ENCODE peak calls at places on chromosome 4, in five cellular contexts. P is K562, V is BJ, S is heart right ventricle, O is fibroblast of the aortic adventitia. I is an unnamed sample.

GRCh38 chr4:113979157-113979972 is at the start of gene ARSJ:
- DNase-seq in S (peak; percentile 57), V (no peak), O (peak; percentile 90), P (no peak), I (no peak)

GRCh38 chr4:102612824-102613366 is 111.7 kb downstream of the NFKB1 start:
- DNase-seq in S (no peak), P (no peak), O (no peak), V (no peak), I (peak; percentile 72)

GRCh38 chr4:40992472-40993298 is 221.7 kb downstream of the APBB2 start:
- DNase-seq in V (no peak), S (no peak), P (no peak), O (peak; percentile 78), I (no peak)

GRCh38 chr4:126799971-126800722 is 832.6 kb upstream of the INTU start:
- DNase-seq in V (no peak), S (no peak), P (no peak), O (peak; percentile 75), I (no peak)

GRCh38 chr4:184792950-184793555 is 32.7 kb downstream of the ACSL1 start:
- DNase-seq in S (no peak), V (peak; percentile 79), O (peak; percentile 91), P (peak; percentile 45), I (peak; percentile 70)

GRCh38 chr4:185143596-185143969 is 517 bp downstream of the SLC25A4 start:
- DNase-seq in V (no peak), P (no peak), O (peak; percentile 36), S (peak; percentile 72), I (no peak)

GRCh38 chr4:176789955-176790354 is 2.8 kb downstream of the VEGFC start:
- DNase-seq in V (no peak), O (peak; percentile 76), S (no peak), P (peak; percentile 3), I (peak; percentile 25)

GRCh38 chr4:55008166-55009056 is 117.0 kb downstream of the KDR start:
- DNase-seq in V (no peak), O (no peak), S (no peak), P (peak; percentile 26), I (no peak)

GRCh38 chr4:16384496-16384895 is 158.2 kb upstream of the TAPT1 start:
- DNase-seq in S (no peak), V (no peak), O (no peak), P (no peak), I (no peak)

GRCh38 chr4:149264093-149264733 is 551.4 kb downstream of the IQCM start:
- DNase-seq in V (no peak), S (no peak), O (peak; percentile 58), P (peak; percentile 45), I (peak; percentile 32)

GRCh38 chr4:144644368-144645101 is 1.4 kb upstream of the HHIP start:
- DNase-seq in O (peak; percentile 37), V (no peak), P (no peak), S (no peak), I (peak; percentile 49)

GRCh38 chr4:173909294-173909693 is 374.2 kb downstream of the FBXO8 start:
- DNase-seq in S (no peak), V (no peak), P (no peak), O (no peak), I (no peak)

GRCh38 chr4:38846015-38846414 is 10.6 kb downstream of the TLR6 start:
- DNase-seq in S (no peak), O (no peak), V (no peak), P (no peak), I (no peak)

GRCh38 chr4:793941-794621 is 31.8 kb downstream of the CPLX1 start:
- DNase-seq in O (no peak), V (no peak), P (no peak), S (no peak), I (peak; percentile 77)

GRCh38 chr4:41882622-41883347 is 52.4 kb upstream of the TMEM33 start:
- DNase-seq in S (peak; percentile 49), O (peak; percentile 26), P (peak; percentile 54), V (no peak), I (peak; percentile 21)

GRCh38 chr4:110550260-110550659 is 72.6 kb downstream of the PITX2 start:
- DNase-seq in P (no peak), O (peak; percentile 13), S (no peak), V (no peak), I (no peak)

GRCh38 chr4:175827510-175827909 is 15.4 kb upstream of the GPM6A start:
- DNase-seq in P (no peak), V (no peak), O (no peak), S (no peak), I (no peak)

GRCh38 chr4:155612074-155612473 is 54.6 kb upstream of the GUCY1A1 start:
- DNase-seq in O (no peak), P (no peak), V (no peak), S (no peak), I (no peak)

GRCh38 chr4:55933611-55934010 is 15.1 kb upstream of the CEP135 start:
- DNase-seq in S (no peak), P (no peak), O (no peak), V (no peak), I (no peak)

GRCh38 chr4:71009796-71010588 is 16.5 kb downstream of the DCK start:
- DNase-seq in O (peak; percentile 74), S (no peak), P (peak; percentile 62), V (no peak), I (peak; percentile 67)

GRCh38 chr4:141057582-141057981 is 75.7 kb downstream of the RNF150 start:
- DNase-seq in O (no peak), P (no peak), S (no peak), V (no peak), I (no peak)

GRCh38 chr4:99711657-99712056 is 54.0 kb upstream of the C4orf54 start:
- DNase-seq in V (no peak), P (no peak), O (no peak), S (no peak), I (no peak)

GRCh38 chr4:27836505-27836904 is 975.9 kb downstream of the STIM2 start:
- DNase-seq in V (no peak), P (no peak), O (no peak), S (no peak), I (no peak)

GRCh38 chr4:119626943-119627266 is 1.7 kb downstream of the PDE5A start:
- DNase-seq in V (no peak), S (no peak), O (no peak), P (no peak), I (no peak)

GRCh38 chr4:164446516-164446915 is 307.4 kb upstream of the SMIM31 start:
- DNase-seq in V (no peak), P (peak; percentile 11), S (no peak), O (no peak), I (no peak)

GRCh38 chr4:15515106-15515505 is 45.4 kb downstream of the CC2D2A start:
- DNase-seq in P (no peak), S (no peak), O (no peak), V (no peak), I (no peak)

GRCh38 chr4:9592010-9592409 is 147.8 kb downstream of the DEFB131A start:
- DNase-seq in S (no peak), P (no peak), O (no peak), V (no peak), I (no peak)

GRCh38 chr4:151362404-151363164 is 37.2 kb upstream of the SH3D19 start:
- DNase-seq in S (peak; percentile 80), P (peak; percentile 83), O (peak; percentile 87), V (peak; percentile 9), I (peak; percentile 79)

GRCh38 chr4:183349673-183350072 is 27.4 kb upstream of the CLDN24 start:
- DNase-seq in V (peak; percentile 88), O (no peak), S (no peak), P (peak; percentile 29), I (no peak)
- H3K4me3 ChIP-seq in V (peak overlapping the region; percentile 15), O (no peak overlapping the region), S (no peak overlapping the region), P (no peak overlapping the region), I (no peak overlapping the region)

GRCh38 chr4:1794809-1795303 is 1.8 kb downstream of the FGFR3 start:
- DNase-seq in O (no peak), S (no peak), V (no peak), P (no peak), I (no peak)
- H3K4me3 ChIP-seq in O (no peak overlapping the region), S (peak overlapping the region; percentile 32), V (no peak overlapping the region), P (peak overlapping the region; percentile 67), I (no peak overlapping the region)

GRCh38 chr4:26345541-26345940 is 24.7 kb downstream of the RBPJ start:
- DNase-seq in P (no peak), O (no peak), V (no peak), S (no peak), I (no peak)

GRCh38 chr4:26346203-26346620 is 25.4 kb downstream of the RBPJ start:
- DNase-seq in O (peak; percentile 58), V (no peak), P (peak; percentile 83), S (no peak), I (no peak)

GRCh38 chr4:26344901-26345300 is 24.1 kb downstream of the RBPJ start:
- DNase-seq in V (no peak), P (no peak), S (no peak), O (no peak), I (no peak)

GRCh38 chr4:26351685-26352084 is 30.9 kb downstream of the RBPJ start:
- DNase-seq in O (no peak), S (no peak), P (no peak), V (no peak), I (no peak)

GRCh38 chr4:26349496-26349895 is 28.7 kb downstream of the RBPJ start:
- DNase-seq in P (no peak), S (no peak), O (peak; percentile 14), V (no peak), I (no peak)
- H3K4me3 ChIP-seq in P (no peak overlapping the region), S (no peak overlapping the region), O (no peak overlapping the region), V (no peak overlapping the region), I (no peak overlapping the region)

GRCh38 chr4:95546236-95546635 is 2.5 kb downstream of the UNC5C start:
- DNase-seq in V (no peak), S (no peak), O (no peak), P (no peak), I (no peak)

GRCh38 chr4:95546866-95547707 is 1.7 kb downstream of the UNC5C start:
- DNase-seq in P (no peak), S (no peak), O (no peak), V (no peak), I (no peak)

GRCh38 chr4:95544433-95545103 is 4.2 kb downstream of the UNC5C start:
- DNase-seq in V (no peak), O (peak; percentile 28), P (no peak), S (no peak), I (no peak)

GRCh38 chr4:95547708-95548471 is 883 bp downstream of the UNC5C start:
- DNase-seq in P (no peak), O (peak; percentile 33), S (peak; percentile 21), V (no peak), I (no peak)

DNA sequence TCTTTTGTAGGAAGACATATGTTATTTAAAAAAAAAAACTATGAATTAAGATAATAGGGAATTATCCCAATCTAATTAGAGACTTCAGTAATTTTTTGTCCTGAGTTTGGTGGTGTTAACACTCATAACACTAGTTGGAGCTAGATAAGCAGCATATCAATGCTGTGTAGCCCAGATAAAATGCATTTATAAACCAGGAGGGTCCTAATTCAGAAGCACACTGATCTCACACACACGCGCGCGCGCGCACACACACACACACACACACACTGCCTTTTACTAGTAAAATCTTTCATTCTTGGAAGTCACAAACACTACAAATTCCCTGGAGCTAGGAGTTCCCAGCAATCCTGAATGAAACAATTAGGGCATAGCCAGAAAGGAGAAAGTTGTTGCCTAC is 3.2 kb downstream of the UNC5C start:
- DNase-seq in P (no peak), S (no peak), O (no peak), V (no peak), I (no peak)
- H3K4me3 ChIP-seq in P (no peak overlapping the region), S (peak overlapping the region; percentile 70), O (no peak overlapping the region), V (no peak overlapping the region), I (no peak overlapping the region)

DNA sequence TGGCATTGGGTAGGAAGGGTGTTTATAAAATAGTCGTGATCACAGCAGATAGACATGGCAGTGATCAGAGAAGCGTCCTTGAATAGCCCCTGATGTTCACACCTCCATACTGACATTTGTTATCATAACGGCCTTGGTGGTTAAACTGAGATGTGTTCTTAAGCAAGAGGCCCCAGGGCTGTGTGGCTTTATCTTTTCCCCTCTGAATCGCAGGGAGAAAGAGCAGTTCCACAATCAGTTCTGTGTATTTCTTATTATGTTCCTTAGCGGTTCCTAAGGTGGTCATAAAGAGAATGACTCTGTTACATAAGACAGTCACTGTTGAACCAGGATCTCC is 52.8 kb upstream of the CBR4 start:
- DNase-seq in P (no peak), S (no peak), O (peak; percentile 52), V (no peak), I (no peak)
- H3K4me3 ChIP-seq in P (no peak overlapping the region), S (no peak overlapping the region), O (no peak overlapping the region), V (no peak overlapping the region), I (no peak overlapping the region)

I was measured in Jurkat, Clone E6-1.